ENCODE peak calls at places on chromosome 1, in eight cellular contexts. E, Q, R, O, L, Z, F and X are unnamed samples.

GRCh38 chr1:235402457-235403200 is 35.4 kb downstream of the TBCE start:
- DNase-seq in E (no peak), Q (no peak), R (no peak), O (no peak), L (peak; percentile 37), Z (no peak), F (no peak), X (no peak)

GRCh38 chr1:58162952-58163550 is 383.5 kb downstream of the OMA1 start:
- DNase-seq in E (peak; percentile 59), Q (no peak), R (peak; percentile 66), O (no peak), L (peak; percentile 73), Z (no peak), F (no peak), X (peak; percentile 45)

GRCh38 chr1:223745731-223746130 is 33.4 kb downstream of the CAPN2 start:
- DNase-seq in E (no peak), Q (no peak), R (no peak), O (no peak), L (no peak), Z (no peak), F (no peak), X (no peak)

GRCh38 chr1:76697361-76697760 is 169.9 kb upstream of the ST6GALNAC5 start:
- DNase-seq in E (no peak), Q (no peak), R (no peak), O (no peak), L (no peak), Z (no peak), F (no peak), X (no peak)

GRCh38 chr1:89888480-89889335 is 67.9 kb downstream of the LRRC8D start:
- DNase-seq in E (no peak), Q (no peak), R (no peak), O (no peak), L (no peak), Z (no peak), F (no peak), X (no peak)

GRCh38 chr1:230976825-230977747 is 1.6 kb downstream of the TTC13 start:
- DNase-seq in E (no peak), Q (peak; percentile 60), R (no peak), O (no peak), L (peak; percentile 58), Z (no peak), F (peak; percentile 22), X (no peak)

GRCh38 chr1:64292399-64292798 is 89.0 kb downstream of the UBE2U start:
- DNase-seq in E (no peak), Q (no peak), R (no peak), O (no peak), L (peak; percentile 55), Z (no peak), F (no peak), X (no peak)

GRCh38 chr1:182599339-182599738 is 4.8 kb downstream of the RGS16 start:
- DNase-seq in E (no peak), Q (no peak), R (peak; percentile 42), O (no peak), L (no peak), Z (no peak), F (peak; percentile 23), X (no peak)

GRCh38 chr1:19792237-19793002 is 7.3 kb downstream of the TMCO4 start:
- DNase-seq in E (no peak), Q (no peak), R (no peak), O (no peak), L (no peak), Z (no peak), F (no peak), X (no peak)